ENCODE peak calls at places on chromosomes 1 and 21, in four cellular contexts. K, B, N and Y are unnamed samples.

GRCh38 chr1:4657920-4658585 is 3.6 kb downstream of the AJAP1 start:
- DNase-seq in B (no peak), N (no peak), K (no peak), Y (no peak)

GRCh38 chr21:46323227-46323709 is 402 bp downstream of the C21orf58 start:
- DNase-seq in N (no peak), K (no peak), B (no peak), Y (no peak)

GRCh38 chr1:106603616-106604015 is 452.9 kb upstream of the PRMT6 start:
- DNase-seq in B (no peak), N (no peak), K (no peak), Y (no peak)

GRCh38 chr1:5978452-5978851 is 13.8 kb downstream of the NPHP4 start:
- DNase-seq in B (no peak), N (no peak), K (peak; percentile 74), Y (no peak)

GRCh38 chr1:29410476-29410875 is 174.2 kb downstream of the PTPRU start:
- DNase-seq in K (no peak), N (no peak), B (no peak), Y (no peak)

GRCh38 chr1:166300767-166301166 is 134.0 kb upstream of the FAM78B start:
- DNase-seq in N (no peak), K (no peak), B (no peak), Y (no peak)

GRCh38 chr1:17632106-17632505 is 92.6 kb downstream of the ARHGEF10L start:
- DNase-seq in N (no peak), B (no peak), K (no peak), Y (no peak)

GRCh38 chr1:36515315-36516138 is 32.8 kb upstream of the CSF3R start:
- DNase-seq in B (no peak), N (no peak), K (no peak), Y (no peak)

GRCh38 chr1:234861761-234862160 is 251.8 kb upstream of the IRF2BP2 start:
- DNase-seq in B (no peak), N (no peak), K (no peak), Y (no peak)

GRCh38 chr21:44752701-44753235 is 41.4 kb upstream of the TSPEAR start:
- DNase-seq in B (no peak), N (no peak), K (no peak), Y (no peak)

GRCh38 chr1:44778705-44779576 is 3.6 kb downstream of the RPS8 start:
- DNase-seq in N (no peak), K (peak; percentile 14), B (no peak), Y (no peak)

GRCh38 chr1:219443763-219444162 is 169.1 kb downstream of the ZC3H11B start:
- DNase-seq in K (no peak), B (no peak), N (no peak), Y (no peak)